ENCODE peak calls at places on chromosomes 1 and 21, in six cellular contexts. J is tibial nerve; L is CD8-positive, alpha-beta T cell; A is fibroblast of lung; P is tibial artery; Q is spleen. D is an unnamed sample. For H3K9me3, the result is how much of the 10 kb centered on the place peaks cover.

GRCh38 chr1:164617607-164618564 is 58.9 kb downstream of the PBX1 start:
- DNase-seq in Q (no peak), P (no peak), A (peak), L (no peak), J (peak), D (no peak)

GRCh38 chr1:16167331-16168143 is 11.7 kb upstream of the EPHA2 start:
- DNase-seq in A (no peak), L (peak), J (no peak), P (no peak), Q (peak), D (no peak)

GRCh38 chr1:161946071-161946987 is 77.3 kb downstream of the OLFML2B start:
- DNase-seq in L (no peak), A (peak), J (no peak), Q (no peak), P (no peak), D (no peak)

GRCh38 chr1:44405804-44406743 is 1.0 kb downstream of the RNF220 start:
- DNase-seq in L (peak), J (no peak), A (peak), Q (peak), P (no peak), D (no peak)

GRCh38 chr1:247360991-247361721 is 29.5 kb upstream of the ZNF496 start:
- DNase-seq in L (no peak), A (no peak), J (peak), P (peak), Q (no peak), D (no peak)

GRCh38 chr1:37497832-37498231 is 16.7 kb downstream of the MEAF6 start:
- DNase-seq in A (no peak), L (no peak), Q (no peak), P (no peak), J (no peak), D (no peak)

GRCh38 chr21:34865922-34866271 is 183.2 kb downstream of the RUNX1 start:
- DNase-seq in Q (peak), J (no peak), P (no peak), A (no peak), L (no peak), D (no peak)

GRCh38 chr1:12345350-12346217 is 115.8 kb downstream of the VPS13D start:
- DNase-seq in L (peak), A (no peak), Q (no peak), J (no peak), P (no peak), D (no peak)

GRCh38 chr1:224447251-224447650 is 12.7 kb upstream of the WDR26 start:
- DNase-seq in J (peak), Q (no peak), A (peak), L (no peak), P (peak), D (no peak)

GRCh38 chr1:93221913-93222312 is 41.4 kb downstream of the CCDC18 start:
- DNase-seq in A (peak), L (no peak), P (no peak), J (no peak), Q (no peak), D (no peak)

GRCh38 chr1:43933386-43934278 is at the start of gene ARTN:
- DNase-seq in P (no peak), Q (no peak), J (no peak), A (no peak), L (no peak), D (no peak)

GRCh38 chr1:191438979-191439378 is 719.3 kb upstream of the RGS18 start:
- DNase-seq in P (no peak), A (no peak), L (no peak), Q (no peak), J (no peak), D (no peak)

GRCh38 chr1:233025156-233025555 is 74.7 kb downstream of the NTPCR start:
- DNase-seq in A (no peak), Q (no peak), P (no peak), J (no peak), L (no peak), D (no peak)

GRCh38 chr21:43286196-43286595 is 117.4 kb downstream of the CRYAA start:
- DNase-seq in Q (peak), P (no peak), J (no peak), L (no peak), A (no peak), D (no peak)

GRCh38 chr1:103561612-103562395 is 9.6 kb upstream of the AMY2B start:
- DNase-seq in L (no peak), Q (no peak), A (peak), J (no peak), P (no peak), D (no peak)

GRCh38 chr1:84300501-84300900 is 1.0 kb upstream of the SAMD13 start:
- DNase-seq in L (no peak), A (no peak), J (no peak), P (no peak), Q (no peak), D (no peak)

GRCh38 chr1:84299536-84300260 is 1.8 kb upstream of the SAMD13 start:
- DNase-seq in Q (no peak), J (no peak), L (no peak), P (no peak), A (peak), D (no peak)

GRCh38 chr1:84303154-84303830 is 1.8 kb downstream of the SAMD13 start:
- DNase-seq in P (no peak), J (no peak), L (no peak), A (peak), Q (no peak), D (no peak)

GRCh38 chr1:84301759-84302380 is 362 bp downstream of the SAMD13 start:
- DNase-seq in Q (no peak), A (peak), P (no peak), J (no peak), L (no peak), D (no peak)

DNA sequence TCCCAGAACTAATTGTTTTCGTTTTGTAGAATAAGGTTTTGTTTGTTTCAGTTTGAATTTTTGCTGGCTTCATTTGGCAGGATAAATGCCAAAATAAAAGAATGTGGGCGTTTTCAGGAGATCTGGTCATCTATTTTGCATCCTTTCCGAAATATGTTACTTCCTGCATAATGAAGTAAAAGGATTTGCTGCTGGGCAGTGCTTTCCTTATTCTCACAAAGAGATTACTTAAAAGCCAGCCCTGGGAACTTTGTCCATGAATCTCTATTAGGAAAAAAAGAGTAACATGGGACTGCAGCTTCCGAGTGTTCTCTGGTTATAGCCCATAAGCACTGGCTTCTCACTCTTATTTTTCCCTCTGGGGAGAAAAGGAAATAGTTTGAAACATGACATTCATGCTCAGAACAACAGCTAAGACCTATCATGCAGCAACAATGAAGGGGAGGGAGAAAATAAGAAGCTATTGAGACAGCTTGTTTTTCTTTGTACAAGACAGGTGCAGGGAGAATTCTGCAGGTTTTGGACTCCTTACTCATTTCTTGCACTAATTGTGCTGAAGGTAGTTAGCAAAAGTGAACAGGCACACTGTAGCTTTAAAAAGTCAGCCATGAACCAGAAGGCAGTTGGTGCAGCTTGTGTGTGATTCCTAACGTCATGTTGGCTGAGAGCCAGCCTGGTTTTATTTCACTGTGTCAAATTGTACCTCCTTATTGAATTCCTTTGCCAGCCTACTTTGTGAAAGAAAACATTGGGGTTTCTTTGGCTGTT is at the start of gene SAMD13:
- DNase-seq in P (peak), Q (no peak), A (peak), J (peak), L (peak), D (no peak)
- H3K4me3 ChIP-seq in P (peak), Q (peak), A (peak), J (peak), L (peak), D (peak)

GRCh38 chr1:216462061-216462775 is 39.0 kb upstream of the USH2A start:
- DNase-seq in P (no peak), J (no peak), L (no peak), A (peak), Q (no peak), D (no peak)
- H3K9me3 ChIP-seq in P (under half), J (under half), L (under half), A (under half), Q (under half), D (under half)

DNA sequence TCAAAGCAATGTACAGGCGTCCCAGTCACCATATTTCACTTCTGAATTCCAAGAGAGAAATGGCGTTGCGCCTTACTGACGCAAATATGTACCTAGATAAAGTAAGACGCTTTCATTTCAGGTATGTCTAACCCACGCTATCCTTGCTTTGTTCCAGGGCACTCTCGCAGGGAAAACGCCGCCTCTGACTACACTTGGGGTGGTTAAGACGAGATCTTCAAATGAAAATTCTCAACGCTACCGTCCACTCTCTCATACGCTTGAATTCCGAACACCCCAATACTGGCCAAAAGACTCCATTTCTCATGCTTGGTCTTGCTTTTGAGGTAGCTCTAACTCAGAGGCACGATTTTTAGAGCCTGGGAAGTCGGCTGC is 736 bp upstream of the ZMPSTE24 start:
- DNase-seq in L (no peak), A (no peak), P (no peak), Q (no peak), J (no peak), D (no peak)
- H3K4me3 ChIP-seq in L (peak), A (peak), P (peak), Q (peak), J (peak), D (peak)

GRCh38 chr1:199847021-199847420 is 180.5 kb upstream of the NR5A2 start:
- DNase-seq in Q (no peak), P (no peak), L (no peak), J (no peak), A (no peak), D (no peak)
- H3K9me3 ChIP-seq in Q (under half), P (under half), L (under half), J (under half), A (under half), D (under half)

GRCh38 chr1:239703067-239703466 is 316.7 kb downstream of the CHRM3 start:
- DNase-seq in J (no peak), P (no peak), L (no peak), A (no peak), Q (no peak), D (no peak)
- H3K4me3 ChIP-seq in J (no peak), P (no peak), L (no peak), A (no peak), Q (no peak), D (no peak)

GRCh38 chr21:28086861-28087581 is 905.7 kb downstream of the LTN1 start:
- DNase-seq in A (no peak), Q (no peak), P (no peak), J (no peak), L (no peak), D (no peak)
- H3K9me3 ChIP-seq in A (under half), Q (under half), P (under half), J (under half), L (under half), D (under half)

DNA sequence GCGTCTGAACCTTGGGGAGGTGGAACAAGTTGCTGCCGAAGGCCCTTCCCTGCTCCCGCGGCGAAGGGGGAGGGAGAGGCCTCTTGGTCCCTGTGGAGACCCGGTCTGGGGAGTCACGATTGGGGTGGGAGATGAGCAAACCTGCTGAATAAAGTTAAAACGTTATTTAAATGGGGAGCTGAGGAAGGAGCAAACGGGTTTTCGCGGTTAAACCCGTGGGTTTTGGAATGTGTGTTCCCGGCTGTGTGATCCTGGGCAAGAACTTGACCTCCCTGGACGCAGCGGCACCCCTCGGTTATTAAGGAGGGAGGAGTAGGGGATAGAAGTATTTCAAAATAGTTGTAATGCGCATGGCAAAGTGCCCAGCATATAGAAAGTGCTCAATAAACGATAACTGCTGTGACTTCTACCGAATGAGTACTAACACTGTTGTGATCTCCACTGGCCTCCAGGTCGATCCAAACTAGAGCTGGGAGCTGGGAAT is 3.4 kb downstream of the FAM110D start:
- DNase-seq in A (no peak), J (no peak), Q (no peak), P (no peak), L (no peak), D (no peak)
- H3K4me3 ChIP-seq in A (peak), J (peak), Q (peak), P (peak), L (no peak), D (peak)

GRCh38 chr1:13513063-13513884 is 529 bp downstream of the LRRC38 start:
- DNase-seq in J (no peak), P (no peak), L (no peak), Q (no peak), A (no peak), D (no peak)
- H3K9me3 ChIP-seq in J (under half), P (under half), L (under half), Q (under half), A (under half), D (under half)

GRCh38 chr1:36124404-36125128 is 456 bp downstream of the COL8A2 start:
- DNase-seq in P (no peak), L (no peak), Q (no peak), A (no peak), J (no peak), D (no peak)

GRCh38 chr1:36123357-36123756 is 1.7 kb downstream of the COL8A2 start:
- DNase-seq in J (no peak), L (no peak), Q (no peak), A (no peak), P (peak), D (no peak)

GRCh38 chr1:36126005-36126716 is 1.1 kb upstream of the COL8A2 start:
- DNase-seq in P (no peak), A (no peak), L (no peak), Q (no peak), J (no peak), D (no peak)

GRCh38 chr1:36126797-36127500 is 1.9 kb upstream of the COL8A2 start:
- DNase-seq in P (no peak), Q (no peak), J (no peak), A (no peak), L (no peak), D (no peak)

GRCh38 chr1:36125129-36125991 is at the start of gene COL8A2:
- DNase-seq in L (no peak), A (no peak), J (no peak), Q (no peak), P (peak), D (no peak)
- H3K4me3 ChIP-seq in L (peak), A (no peak), J (peak), Q (peak), P (peak), D (peak)

GRCh38 chr21:8990326-8991087 is 1530.9 kb upstream of the TPTE start:
- DNase-seq in J (no peak), A (no peak), Q (no peak), L (no peak), P (no peak), D (peak)
- H3K9me3 ChIP-seq in J (under half), A (under half), Q (under half), L (under half), P (under half), D (under half)